ENCODE peak calls at places on chromosomes 4 and X, in four cellular contexts. L is GM23338, J is glutamatergic neuron, W is stomach. H is an unnamed sample.

GRCh38 chr4:187604984-187605383 is 390.6 kb upstream of the ZFP42 start:
- DNase-seq in W (no peak), J (peak), L (peak), H (no peak)

GRCh38 chrX:134898450-134898849 is 92.3 kb upstream of the SMIM10 start:
- DNase-seq in W (no peak), L (no peak), J (no peak), H (no peak)

GRCh38 chrX:103607385-103608304 is at the start of gene TCEAL3:
- DNase-seq in W (peak), L (peak), J (peak), H (peak)

GRCh38 chr4:1793496-1793840 is 375 bp downstream of the FGFR3 start:
- DNase-seq in W (peak), J (no peak), L (peak), H (peak)

GRCh38 chrX:73647212-73647611 is 84.2 kb downstream of the CHIC1 start:
- DNase-seq in J (no peak), W (no peak), L (no peak), H (no peak)

GRCh38 chrX:116135277-116135676 is 35.3 kb upstream of the AGTR2 start:
- DNase-seq in J (no peak), W (no peak), L (no peak), H (no peak)

GRCh38 chr4:183599690-183600089 is 59.3 kb downstream of the RWDD4 start:
- DNase-seq in J (no peak), L (no peak), W (no peak), H (no peak)

GRCh38 chr4:86898562-86898961 is 6.3 kb upstream of the C4orf36 start:
- DNase-seq in L (peak), W (no peak), J (no peak), H (no peak)

GRCh38 chr4:158253350-158253980 is 43.2 kb downstream of the TMEM144 start:
- DNase-seq in L (peak), J (peak), W (peak), H (peak)

GRCh38 chr4:123832173-123833026 is 435.8 kb downstream of the SPRY1 start:
- DNase-seq in W (no peak), L (no peak), J (no peak), H (no peak)

GRCh38 chr4:76699911-76700310 is 198.0 kb downstream of the SOWAHB start:
- DNase-seq in W (no peak), J (no peak), L (no peak), H (no peak)

GRCh38 chr4:20618010-20618409 is 82.2 kb upstream of the PACRGL start:
- DNase-seq in W (no peak), J (no peak), L (no peak), H (no peak)

GRCh38 chr4:23885943-23886590 is 3.8 kb downstream of the PPARGC1A start:
- DNase-seq in J (no peak), L (no peak), W (no peak), H (no peak)

GRCh38 chr4:73707918-73708577 is 32.3 kb upstream of the CXCL8 start:
- DNase-seq in L (no peak), J (no peak), W (peak), H (peak)

GRCh38 chr4:92477309-92477708 is 173.5 kb downstream of the GRID2 start:
- DNase-seq in W (no peak), L (no peak), J (no peak), H (no peak)

GRCh38 chrX:15804563-15804962 is 14.3 kb downstream of the ZRSR2 start:
- DNase-seq in J (no peak), L (no peak), W (no peak), H (no peak)

GRCh38 chr4:40196260-40196659 is 571 bp upstream of the RHOH start:
- DNase-seq in L (peak), W (no peak), J (no peak), H (no peak)

GRCh38 chr4:87633239-87633638 is 16.8 kb upstream of the DMP1 start:
- DNase-seq in J (no peak), L (no peak), W (no peak), H (no peak)

GRCh38 chr4:159002950-159003349 is 99.9 kb upstream of the RAPGEF2 start:
- DNase-seq in W (no peak), L (no peak), J (no peak), H (no peak)

GRCh38 chrX:46582325-46582724 is 8.8 kb downstream of the CHST7 start:
- DNase-seq in W (no peak), J (no peak), L (no peak), H (no peak)

H was measured in pancreas.